ENCODE peak calls at places on chromosome 1, in six cellular contexts. V, X, D, F, P and C are unnamed samples.

GRCh38 chr1:161218301-161219077 is 3.4 kb downstream of the FCER1G start:
- ATAC-seq in V (no peak), X (no peak), D (no peak), F (no peak), P (no peak), C (no peak)

GRCh38 chr1:20587639-20588017 is 1.3 kb upstream of the CDA start:
- ATAC-seq in V (peak), X (peak), D (no peak), F (no peak), P (peak), C (peak)

GRCh38 chr1:179549368-179549700 is 26.4 kb downstream of the NPHS2 start:
- ATAC-seq in V (no peak), X (no peak), D (no peak), F (no peak), P (no peak), C (no peak)

GRCh38 chr1:183894290-183894565 is 89.3 kb downstream of the RGL1 start:
- ATAC-seq in V (no peak), X (no peak), D (no peak), F (no peak), P (no peak), C (no peak)

GRCh38 chr1:94020764-94021579 is 100.0 kb downstream of the ABCA4 start:
- ATAC-seq in V (peak), X (peak), D (no peak), F (no peak), P (no peak), C (no peak)

GRCh38 chr1:154871374-154871773 is 1.3 kb upstream of the KCNN3 start:
- ATAC-seq in V (no peak), X (no peak), D (no peak), F (no peak), P (no peak), C (no peak)

GRCh38 chr1:56394298-56394697 is 185.1 kb downstream of the PLPP3 start:
- ATAC-seq in V (no peak), X (no peak), D (no peak), F (no peak), P (no peak), C (no peak)

GRCh38 chr1:46900401-46900800 is 40.9 kb downstream of the CYP4A11 start:
- ATAC-seq in V (no peak), X (no peak), D (no peak), F (no peak), P (no peak), C (no peak)

GRCh38 chr1:74812180-74812541 is 79.2 kb downstream of the TYW3 start:
- ATAC-seq in V (no peak), X (no peak), D (no peak), F (no peak), P (no peak), C (no peak)

GRCh38 chr1:41500781-41501518 is 16.5 kb upstream of the EDN2 start:
- ATAC-seq in V (no peak), X (no peak), D (no peak), F (no peak), P (no peak), C (no peak)